ENCODE peak calls at places on chromosomes 5 and 9, in four cellular contexts. F is heart left ventricle, G is IMR-90, L is gastrocnemius medialis. U is an unnamed sample.

GRCh38 chr9:90188656-90189055 is 454.0 kb downstream of the DIRAS2 start:
- DNase-seq in G (no peak), L (no peak), F (no peak), U (no peak)

GRCh38 chr9:136538599-136539426 is 7.0 kb downstream of the NOTCH1 start:
- DNase-seq in F (peak; percentile 74), G (no peak), L (no peak), U (no peak)

GRCh38 chr9:131095666-131096489 is 453 bp upstream of the AIF1L start:
- DNase-seq in L (no peak), F (peak; percentile 62), G (no peak), U (no peak)

GRCh38 chr5:113520429-113520828 is 6.9 kb downstream of the YTHDC2 start:
- DNase-seq in G (peak; percentile 70), F (no peak), L (no peak), U (no peak)

GRCh38 chr5:176501333-176501732 is 35.9 kb downstream of the RNF44 start:
- DNase-seq in L (no peak), F (no peak), G (peak; percentile 92), U (no peak)

GRCh38 chr9:16726023-16726422 is 144.4 kb downstream of the BNC2 start:
- DNase-seq in F (no peak), L (no peak), G (peak; percentile 70), U (no peak)

GRCh38 chr9:31347082-31347617 is 1037.3 kb upstream of the ACO1 start:
- DNase-seq in L (no peak), G (no peak), F (no peak), U (no peak)

GRCh38 chr9:89223398-89223977 is 44.9 kb upstream of the SHC3 start:
- DNase-seq in F (no peak), L (no peak), G (no peak), U (no peak)

GRCh38 chr5:94153736-94154450 is 412.5 kb upstream of the POU5F2 start:
- DNase-seq in L (no peak), G (peak; percentile 18), F (no peak), U (no peak)

DNA sequence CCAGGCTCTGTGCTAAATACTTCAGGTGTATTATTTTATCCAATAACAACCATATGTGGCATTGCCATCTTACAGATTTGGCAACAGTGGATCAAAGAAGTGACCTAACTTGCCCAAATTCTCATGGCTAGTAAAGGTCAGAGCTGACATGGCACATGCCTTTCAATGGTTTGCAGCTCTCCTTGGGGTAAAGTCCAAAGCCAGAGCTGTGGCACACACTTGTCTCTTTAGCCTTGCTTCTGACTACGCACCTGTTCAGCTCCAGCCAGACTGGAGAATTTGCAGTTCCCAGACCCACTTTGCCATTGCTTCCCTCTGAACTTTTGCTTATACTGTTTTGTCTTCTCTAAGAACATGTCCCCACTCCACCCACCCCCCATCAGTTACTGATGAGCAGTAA is 5.9 kb downstream of the SLC35A4 start:
- DNase-seq in F (no peak), L (no peak), G (no peak), U (no peak)
- H3K4me1 ChIP-seq in F (peaks cover 41% of the 10 kb centered on the region), L (peaks cover 73% of the 10 kb centered on the region), G (peaks cover 6% of the 10 kb centered on the region), U (peaks cover 6% of the 10 kb centered on the region)

GRCh38 chr9:134640491-134641172 is 971 bp upstream of the COL5A1 start:
- DNase-seq in G (no peak), L (no peak), F (no peak), U (no peak)

GRCh38 chr9:134641989-134642384 is 384 bp downstream of the COL5A1 start:
- DNase-seq in G (no peak), F (no peak), L (no peak), U (no peak)

GRCh38 chr9:134641173-134641985 is at the start of gene COL5A1:
- DNase-seq in L (peak; percentile 62), G (peak; percentile 91), F (peak; percentile 93), U (peak; percentile 92)

GRCh38 chr9:134643306-134643705 is 1.7 kb downstream of the COL5A1 start:
- DNase-seq in F (no peak), L (no peak), G (peak; percentile 45), U (peak; percentile 77)

DNA sequence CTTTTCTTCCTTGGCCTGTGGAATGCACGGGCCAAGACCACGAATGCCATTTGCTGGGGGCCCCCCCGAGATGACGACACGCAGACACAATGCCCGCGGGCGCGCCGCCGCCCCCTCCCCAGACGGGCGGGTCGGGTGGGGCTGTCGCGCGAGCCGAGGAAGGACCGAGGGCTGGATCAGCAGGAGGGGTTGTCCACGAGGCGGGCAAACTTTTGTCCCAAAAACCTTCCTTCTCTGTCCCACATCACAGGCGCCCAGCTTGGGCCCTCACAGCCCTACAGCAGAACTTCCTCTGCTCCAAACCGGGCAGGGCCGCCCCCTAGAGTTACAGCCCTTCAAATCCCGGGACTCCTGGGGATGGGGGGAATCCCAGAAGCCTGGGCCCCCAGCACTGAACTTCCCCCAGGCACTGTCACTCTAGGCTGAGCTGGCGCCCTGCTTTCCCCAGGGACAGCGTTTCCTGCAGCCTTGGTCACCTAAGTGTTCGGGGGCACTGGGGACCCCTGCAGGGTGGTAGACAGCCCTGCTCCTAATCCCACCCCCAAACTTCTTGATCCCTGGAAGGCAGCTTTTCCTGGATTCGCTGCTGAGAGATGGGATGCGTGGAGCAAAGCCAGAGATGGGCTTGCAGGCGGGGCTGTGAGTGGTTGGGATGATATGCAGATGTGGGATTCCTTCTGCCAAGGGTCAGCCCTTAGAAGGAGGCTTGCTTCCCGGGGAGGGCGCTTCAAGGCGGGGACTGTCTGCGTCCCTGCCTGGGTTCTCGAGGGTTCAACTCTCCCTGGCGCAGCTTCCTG is 980 bp downstream of the COL5A1 start:
- DNase-seq in G (peak; percentile 91), F (peak; percentile 81), L (peak; percentile 29), U (peak; percentile 86)
- TF ChIP-seq POLR2A in G (peak; percentile 69), F (no peak), L (no peak), U (no peak)

GRCh38 chr5:150132740-150133139 is 22.9 kb downstream of the PDGFRB start:
- DNase-seq in F (no peak), L (no peak), G (no peak), U (no peak)
- H3K4me1 ChIP-seq in F (peaks cover 15% of the 10 kb centered on the region), L (peaks cover 15% of the 10 kb centered on the region), G (peaks cover 52% of the 10 kb centered on the region), U (peaks cover 65% of the 10 kb centered on the region)

GRCh38 chr5:143582869-143583268 is 179.4 kb upstream of the NR3C1 start:
- DNase-seq in F (no peak), G (peak; percentile 83), L (no peak), U (no peak)

GRCh38 chr5:143583385-143583784 is 179.9 kb upstream of the NR3C1 start:
- DNase-seq in G (no peak), F (no peak), L (no peak), U (no peak)

GRCh38 chr5:143582176-143582575 is 178.7 kb upstream of the NR3C1 start:
- DNase-seq in G (no peak), F (no peak), L (no peak), U (no peak)

GRCh38 chr5:143581649-143582048 is 178.2 kb upstream of the NR3C1 start:
- DNase-seq in L (no peak), G (no peak), F (no peak), U (no peak)

DNA sequence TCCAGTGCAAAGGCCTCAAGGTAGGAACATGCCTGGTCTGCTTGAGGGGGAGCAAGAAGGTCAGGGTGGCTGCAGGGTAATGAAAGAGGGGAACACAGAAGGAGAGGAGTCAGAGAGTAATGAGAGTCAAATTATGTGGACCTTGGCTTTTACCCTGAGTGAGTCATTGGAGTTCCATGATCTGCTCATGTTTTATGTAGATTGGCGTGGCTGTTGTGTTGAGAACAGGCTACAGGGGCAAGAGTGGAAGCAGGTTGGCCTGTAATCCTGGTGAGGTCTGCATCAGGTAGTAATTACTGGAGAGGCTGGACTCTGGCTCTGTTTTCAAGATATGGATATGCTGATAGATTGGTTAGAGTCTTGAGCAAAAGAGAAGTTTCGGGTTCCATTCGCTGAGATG is 177.7 kb upstream of the NR3C1 start:
- DNase-seq in F (no peak), G (no peak), L (no peak), U (no peak)
- TF ChIP-seq POLR2A in F (no peak), G (no peak), L (no peak), U (no peak)

GRCh38 chr5:149486726-149487635 is 64.3 kb downstream of the CSNK1A1 start:
- DNase-seq in G (peak; percentile 70), F (no peak), L (no peak), U (no peak)
- H3K4me1 ChIP-seq in G (peaks cover 33% of the 10 kb centered on the region), F (peaks cover 37% of the 10 kb centered on the region), L (peaks cover 63% of the 10 kb centered on the region), U (peaks cover 12% of the 10 kb centered on the region)

GRCh38 chr5:172189693-172190296 is 1.8 kb upstream of the STK10 start:
- DNase-seq in L (no peak), G (no peak), F (no peak), U (no peak)

GRCh38 chr5:172186114-172186695 is 1.8 kb downstream of the STK10 start:
- DNase-seq in F (no peak), L (no peak), G (no peak), U (no peak)

GRCh38 chr5:172187118-172188032 is 649 bp downstream of the STK10 start:
- DNase-seq in G (peak; percentile 80), L (no peak), F (peak; percentile 77), U (peak; percentile 46)

GRCh38 chr5:172188893-172189692 is 1.1 kb upstream of the STK10 start:
- DNase-seq in L (no peak), G (peak; percentile 38), F (no peak), U (no peak)

GRCh38 chr5:172188033-172188892 is at the start of gene STK10:
- DNase-seq in L (peak; percentile 80), G (peak; percentile 87), F (peak; percentile 95), U (peak; percentile 91)
- TF ChIP-seq POLR2A in L (peak; percentile 68), G (peak; percentile 17), F (no peak), U (no peak)

U was measured in uterus.